ENCODE peak calls at places on chromosomes 7 and 10, in eight cellular contexts. One of them, this sample, is unnamed.

GRCh38 chr10:35379226-35380137 is 43.2 kb downstream of the CCNY start:
- DNase-seq in HCT116: no peak
- DNase-seq in HepG2: no peak
- DNase-seq in endothelial cell of umbilical vein: peak
- DNase-seq in K562: peak
- DNase-seq in NB4: peak
- DNase-seq in H1: peak
- DNase-seq in SK-N-SH: no peak
- DNase-seq in this sample: no peak

GRCh38 chr7:35624299-35625186 is 70.4 kb downstream of the HERPUD2 start:
- DNase-seq in HCT116: peak
- DNase-seq in HepG2: peak
- DNase-seq in endothelial cell of umbilical vein: peak
- DNase-seq in K562: peak
- DNase-seq in NB4: peak
- DNase-seq in H1: peak
- DNase-seq in SK-N-SH: peak
- DNase-seq in this sample: peak

GRCh38 chr7:73437091-73437490 is 3.5 kb downstream of the FZD9 start:
- DNase-seq in HCT116: no peak
- DNase-seq in HepG2: no peak
- DNase-seq in endothelial cell of umbilical vein: no peak
- DNase-seq in K562: no peak
- DNase-seq in NB4: no peak
- DNase-seq in H1: no peak
- DNase-seq in SK-N-SH: no peak
- DNase-seq in this sample: no peak

GRCh38 chr7:112882022-112882421 is 91.8 kb upstream of the TMEM168 start:
- DNase-seq in HCT116: no peak
- DNase-seq in HepG2: no peak
- DNase-seq in endothelial cell of umbilical vein: no peak
- DNase-seq in K562: no peak
- DNase-seq in NB4: no peak
- DNase-seq in H1: no peak
- DNase-seq in SK-N-SH: no peak
- DNase-seq in this sample: no peak

GRCh38 chr10:19488592-19489280 is 327.5 kb upstream of the PLXDC2 start:
- DNase-seq in HCT116: no peak
- DNase-seq in HepG2: peak
- DNase-seq in endothelial cell of umbilical vein: no peak
- DNase-seq in K562: no peak
- DNase-seq in NB4: no peak
- DNase-seq in H1: peak
- DNase-seq in SK-N-SH: no peak
- DNase-seq in this sample: no peak

GRCh38 chr7:2165610-2166594 is 66.8 kb downstream of the MAD1L1 start:
- DNase-seq in HCT116: no peak
- DNase-seq in HepG2: no peak
- DNase-seq in endothelial cell of umbilical vein: no peak
- DNase-seq in K562: no peak
- DNase-seq in NB4: peak
- DNase-seq in H1: no peak
- DNase-seq in SK-N-SH: peak
- DNase-seq in this sample: no peak

GRCh38 chr7:80833289-80834104 is 85.4 kb downstream of the SEMA3C start:
- DNase-seq in HCT116: no peak
- DNase-seq in HepG2: no peak
- DNase-seq in endothelial cell of umbilical vein: no peak
- DNase-seq in K562: no peak
- DNase-seq in NB4: no peak
- DNase-seq in H1: no peak
- DNase-seq in SK-N-SH: no peak
- DNase-seq in this sample: peak

GRCh38 chr10:50275650-50276235 is 24.4 kb upstream of the ASAH2 start:
- DNase-seq in HCT116: no peak
- DNase-seq in HepG2: peak
- DNase-seq in endothelial cell of umbilical vein: peak
- DNase-seq in K562: peak
- DNase-seq in NB4: peak
- DNase-seq in H1: peak
- DNase-seq in SK-N-SH: peak
- DNase-seq in this sample: peak

GRCh38 chr7:136133491-136133990 is 156.4 kb upstream of the MTPN start:
- DNase-seq in HCT116: no peak
- DNase-seq in HepG2: no peak
- DNase-seq in endothelial cell of umbilical vein: no peak
- DNase-seq in K562: no peak
- DNase-seq in NB4: no peak
- DNase-seq in H1: no peak
- DNase-seq in SK-N-SH: no peak
- DNase-seq in this sample: no peak

GRCh38 chr10:117546630-117547300 is 4.2 kb downstream of the EMX2 start:
- DNase-seq in HCT116: no peak
- DNase-seq in HepG2: no peak
- DNase-seq in endothelial cell of umbilical vein: no peak
- DNase-seq in K562: no peak
- DNase-seq in NB4: no peak
- DNase-seq in H1: no peak
- DNase-seq in SK-N-SH: no peak
- DNase-seq in this sample: no peak

GRCh38 chr10:121611431-121612159 is 13.4 kb upstream of the FGFR2 start:
- DNase-seq in HCT116: no peak
- DNase-seq in HepG2: no peak
- DNase-seq in endothelial cell of umbilical vein: no peak
- DNase-seq in K562: no peak
- DNase-seq in NB4: no peak
- DNase-seq in H1: no peak
- DNase-seq in SK-N-SH: peak
- DNase-seq in this sample: no peak

GRCh38 chr10:29757551-29758297 is 123.0 kb upstream of the SVIL start:
- DNase-seq in HCT116: peak
- DNase-seq in HepG2: no peak
- DNase-seq in endothelial cell of umbilical vein: peak
- DNase-seq in K562: no peak
- DNase-seq in NB4: peak
- DNase-seq in H1: no peak
- DNase-seq in SK-N-SH: no peak
- DNase-seq in this sample: no peak

GRCh38 chr10:72893136-72893798 is at the start of gene OIT3:
- DNase-seq in HCT116: no peak
- DNase-seq in HepG2: no peak
- DNase-seq in endothelial cell of umbilical vein: peak
- DNase-seq in K562: no peak
- DNase-seq in NB4: no peak
- DNase-seq in H1: no peak
- DNase-seq in SK-N-SH: no peak
- DNase-seq in this sample: no peak

GRCh38 chr7:142876991-142877910 is 8.3 kb downstream of the TRPV6 start:
- DNase-seq in HCT116: no peak
- DNase-seq in HepG2: no peak
- DNase-seq in endothelial cell of umbilical vein: no peak
- DNase-seq in K562: no peak
- DNase-seq in NB4: no peak
- DNase-seq in H1: no peak
- DNase-seq in SK-N-SH: no peak
- DNase-seq in this sample: no peak

GRCh38 chr7:82704121-82704520 is 260.5 kb upstream of the CACNA2D1 start:
- DNase-seq in HCT116: no peak
- DNase-seq in HepG2: no peak
- DNase-seq in endothelial cell of umbilical vein: no peak
- DNase-seq in K562: no peak
- DNase-seq in NB4: no peak
- DNase-seq in H1: no peak
- DNase-seq in SK-N-SH: peak
- DNase-seq in this sample: no peak

GRCh38 chr7:134842901-134843300 is 63.5 kb downstream of the CALD1 start:
- DNase-seq in HCT116: no peak
- DNase-seq in HepG2: no peak
- DNase-seq in endothelial cell of umbilical vein: peak
- DNase-seq in K562: no peak
- DNase-seq in NB4: no peak
- DNase-seq in H1: no peak
- DNase-seq in SK-N-SH: no peak
- DNase-seq in this sample: no peak

GRCh38 chr7:134836447-134836846 is 57.0 kb downstream of the CALD1 start:
- DNase-seq in HCT116: no peak
- DNase-seq in HepG2: no peak
- DNase-seq in endothelial cell of umbilical vein: no peak
- DNase-seq in K562: no peak
- DNase-seq in NB4: no peak
- DNase-seq in H1: no peak
- DNase-seq in SK-N-SH: no peak
- DNase-seq in this sample: no peak

GRCh38 chr7:134844200-134844599 is 64.8 kb downstream of the CALD1 start:
- DNase-seq in HCT116: no peak
- DNase-seq in HepG2: peak
- DNase-seq in endothelial cell of umbilical vein: no peak
- DNase-seq in K562: no peak
- DNase-seq in NB4: no peak
- DNase-seq in H1: no peak
- DNase-seq in SK-N-SH: no peak
- DNase-seq in this sample: no peak

GRCh38 chr7:134845461-134845860 is 66.0 kb downstream of the CALD1 start:
- DNase-seq in HCT116: peak
- DNase-seq in HepG2: peak
- DNase-seq in endothelial cell of umbilical vein: no peak
- DNase-seq in K562: peak
- DNase-seq in NB4: no peak
- DNase-seq in H1: no peak
- DNase-seq in SK-N-SH: no peak
- DNase-seq in this sample: peak

GRCh38 chr7:134842062-134842461 is 62.6 kb downstream of the CALD1 start:
- DNase-seq in HCT116: no peak
- DNase-seq in HepG2: no peak
- DNase-seq in endothelial cell of umbilical vein: no peak
- DNase-seq in K562: no peak
- DNase-seq in NB4: no peak
- DNase-seq in H1: no peak
- DNase-seq in SK-N-SH: no peak
- DNase-seq in this sample: no peak
- H3K4me3 ChIP-seq in HCT116: no peak
- H3K4me3 ChIP-seq in HepG2: no peak
- H3K4me3 ChIP-seq in endothelial cell of umbilical vein: no peak
- H3K4me3 ChIP-seq in K562: no peak
- H3K4me3 ChIP-seq in NB4: no peak
- H3K4me3 ChIP-seq in H1: no peak
- H3K4me3 ChIP-seq in SK-N-SH: no peak
- H3K4me3 ChIP-seq in this sample: no peak

GRCh38 chr7:127380479-127380878 is 12.0 kb downstream of the ZNF800 start:
- DNase-seq in HCT116: no peak
- DNase-seq in HepG2: no peak
- DNase-seq in endothelial cell of umbilical vein: no peak
- DNase-seq in K562: no peak
- DNase-seq in NB4: peak
- DNase-seq in H1: no peak
- DNase-seq in SK-N-SH: no peak
- DNase-seq in this sample: no peak
- TF ChIP-seq MAX in HCT116: no peak
- TF ChIP-seq MAX in HepG2: no peak
- TF ChIP-seq MAX in endothelial cell of umbilical vein: no peak
- TF ChIP-seq MAX in K562: no peak
- TF ChIP-seq MAX in NB4: no peak
- TF ChIP-seq MAX in H1: no peak
- TF ChIP-seq MAX in SK-N-SH: no peak
- TF ChIP-seq MAX in this sample: no peak

DNA sequence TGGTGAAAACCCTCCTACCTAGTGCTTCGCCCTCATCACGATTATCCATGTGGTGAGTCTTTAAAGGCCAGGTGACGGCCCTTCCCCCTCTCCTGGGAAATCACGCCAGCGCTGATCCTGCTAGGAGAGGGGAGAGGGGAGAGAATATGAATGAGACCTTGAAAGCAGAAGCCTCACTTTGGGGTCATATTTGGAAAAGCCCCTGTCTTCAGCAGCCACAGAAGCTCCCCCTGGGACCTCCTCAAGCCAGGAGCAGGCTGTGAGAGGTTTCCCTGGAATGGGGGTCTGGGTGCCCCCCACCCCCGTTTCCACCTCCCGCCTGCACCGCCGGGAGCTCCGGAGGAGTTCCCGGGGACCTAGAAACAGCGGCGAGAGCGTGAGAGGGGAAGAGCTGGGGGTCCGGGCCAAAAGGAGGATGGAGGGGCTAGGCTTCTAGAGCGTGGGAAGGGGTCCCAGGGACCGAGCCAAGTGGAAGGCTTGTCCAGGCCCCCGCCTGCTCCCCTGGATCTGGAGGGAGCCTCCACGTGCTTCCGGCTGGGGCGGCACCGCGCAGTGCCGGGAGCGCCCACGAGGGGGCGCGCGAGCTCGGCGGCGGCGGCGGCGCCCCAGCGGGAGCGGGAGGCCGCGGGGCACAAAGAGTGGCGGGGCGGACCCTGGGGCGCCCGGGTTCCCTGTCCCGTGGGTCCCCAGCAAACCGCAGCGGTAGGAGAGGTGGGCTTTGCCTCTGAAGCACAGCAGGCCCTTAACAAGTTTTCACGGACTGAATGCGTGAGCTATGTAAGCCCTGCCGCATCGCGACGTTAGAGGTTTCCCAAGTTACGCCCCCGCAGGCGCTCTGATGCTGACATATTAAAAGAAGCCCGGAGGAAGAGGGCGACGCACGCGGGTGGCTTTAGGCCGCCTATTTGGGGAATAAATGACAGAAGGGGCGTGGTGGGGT is 104.3 kb upstream of the LRRC4 start:
- DNase-seq in HCT116: peak
- DNase-seq in HepG2: no peak
- DNase-seq in endothelial cell of umbilical vein: peak
- DNase-seq in K562: peak
- DNase-seq in NB4: peak
- DNase-seq in H1: peak
- DNase-seq in SK-N-SH: peak
- DNase-seq in this sample: peak
- H3K4me3 ChIP-seq in HCT116: peak
- H3K4me3 ChIP-seq in HepG2: peak
- H3K4me3 ChIP-seq in endothelial cell of umbilical vein: peak
- H3K4me3 ChIP-seq in K562: peak
- H3K4me3 ChIP-seq in NB4: peak
- H3K4me3 ChIP-seq in H1: peak
- H3K4me3 ChIP-seq in SK-N-SH: peak
- H3K4me3 ChIP-seq in this sample: peak

GRCh38 chr10:484441-484924 is 205.0 kb downstream of the DIP2C start:
- DNase-seq in HCT116: no peak
- DNase-seq in HepG2: no peak
- DNase-seq in endothelial cell of umbilical vein: peak
- DNase-seq in K562: no peak
- DNase-seq in NB4: no peak
- DNase-seq in H1: peak
- DNase-seq in SK-N-SH: no peak
- DNase-seq in this sample: no peak
- TF ChIP-seq MAX in HCT116: no peak
- TF ChIP-seq MAX in HepG2: no peak
- TF ChIP-seq MAX in endothelial cell of umbilical vein: no peak
- TF ChIP-seq MAX in K562: no peak
- TF ChIP-seq MAX in NB4: no peak
- TF ChIP-seq MAX in H1: no peak
- TF ChIP-seq MAX in SK-N-SH: no peak
- TF ChIP-seq MAX in this sample: no peak

This sample was measured in A549.